ENCODE peak calls at places on chromosomes 6 and 20, in six cellular contexts. X, Z, R, W, V and N are unnamed samples.

GRCh38 chr6:3345836-3346235 is 87.1 kb downstream of the PSMG4 start:
- DNase-seq in V (no peak), Z (no peak), W (no peak), X (no peak), R (no peak), N (no peak)

GRCh38 chr6:85192186-85192585 is 257.7 kb upstream of the NT5E start:
- DNase-seq in X (no peak), W (no peak), V (no peak), Z (peak), R (no peak), N (peak)

GRCh38 chr6:120606743-120607142 is 727.5 kb downstream of the TBC1D32 start:
- DNase-seq in Z (no peak), V (no peak), W (no peak), X (no peak), R (no peak), N (no peak)

GRCh38 chr6:11538049-11538798 is 675 bp downstream of the TMEM170B start:
- DNase-seq in W (peak), R (peak), V (peak), X (peak), Z (no peak), N (peak)

GRCh38 chr6:95784019-95784418 is 206.7 kb downstream of the MANEA start:
- DNase-seq in Z (no peak), V (no peak), X (no peak), R (no peak), W (no peak), N (no peak)

GRCh38 chr20:17822039-17822438 is 122.3 kb downstream of the BANF2 start:
- DNase-seq in Z (peak), V (no peak), X (peak), R (no peak), W (no peak), N (peak)

GRCh38 chr20:46364670-46365482 is 41.5 kb downstream of the ELMO2 start:
- DNase-seq in R (no peak), W (no peak), Z (no peak), V (no peak), X (no peak), N (no peak)

GRCh38 chr6:14276667-14277404 is 159.3 kb downstream of the CD83 start:
- DNase-seq in V (no peak), W (no peak), Z (peak), X (no peak), R (no peak), N (no peak)

GRCh38 chr6:154039231-154039842 is at the start of gene OPRM1:
- DNase-seq in W (peak), Z (peak), X (no peak), V (peak), R (peak), N (peak)

GRCh38 chr6:71012871-71013456 is 56.1 kb upstream of the B3GAT2 start:
- DNase-seq in X (no peak), V (peak), R (no peak), W (no peak), Z (peak), N (peak)